ENCODE peak calls at places on chromosomes 5 and 9, in four cellular contexts. L, A, W and Y are unnamed samples.

GRCh38 chr9:124834586-124834985 is 18.7 kb upstream of the WDR38 start:
- DNase-seq in L (no peak), W (no peak), A (peak), Y (no peak)

GRCh38 chr5:38556599-38557308 is at the start of gene LIFR:
- DNase-seq in A (peak), L (peak), W (peak), Y (peak)

GRCh38 chr5:53069626-53070025 is 39.9 kb downstream of the MOCS2 start:
- DNase-seq in L (no peak), W (no peak), A (peak), Y (no peak)

GRCh38 chr5:73392775-73393174 is 55.8 kb downstream of the FOXD1 start:
- DNase-seq in W (no peak), L (no peak), A (no peak), Y (no peak)

GRCh38 chr9:92654481-92655301 is 15.2 kb downstream of the IPPK start:
- DNase-seq in W (no peak), A (no peak), L (no peak), Y (no peak)

GRCh38 chr9:37390759-37391158 is 31.7 kb upstream of the GRHPR start:
- DNase-seq in W (no peak), A (no peak), L (peak), Y (peak)

GRCh38 chr5:133356386-133357331 is 255.7 kb downstream of the FSTL4 start:
- DNase-seq in A (no peak), W (no peak), L (no peak), Y (peak)

GRCh38 chr5:15902050-15902449 is 277.5 kb downstream of the MARCHF11 start:
- DNase-seq in L (no peak), A (no peak), W (no peak), Y (no peak)

GRCh38 chr5:134594336-134594735 is 38.3 kb downstream of the SAR1B start:
- DNase-seq in L (no peak), W (no peak), A (no peak), Y (no peak)

GRCh38 chr9:94909250-94909894 is 182.9 kb downstream of the AOPEP start:
- DNase-seq in W (no peak), L (no peak), A (no peak), Y (no peak)

GRCh38 chr9:94911986-94912635 is 185.6 kb downstream of the AOPEP start:
- DNase-seq in W (no peak), A (no peak), L (peak), Y (peak)

GRCh38 chr9:94912700-94913249 is 186.3 kb downstream of the AOPEP start:
- DNase-seq in W (no peak), A (peak), L (peak), Y (peak)

GRCh38 chr9:94909965-94910730 is 183.6 kb downstream of the AOPEP start:
- DNase-seq in W (no peak), L (no peak), A (no peak), Y (no peak)

GRCh38 chr9:94911211-94911610 is 184.7 kb downstream of the AOPEP start:
- DNase-seq in A (no peak), L (no peak), W (no peak), Y (peak)
- H4K8ac ChIP-seq in A (no peak), L (no peak), W (no peak), Y (no peak)

DNA sequence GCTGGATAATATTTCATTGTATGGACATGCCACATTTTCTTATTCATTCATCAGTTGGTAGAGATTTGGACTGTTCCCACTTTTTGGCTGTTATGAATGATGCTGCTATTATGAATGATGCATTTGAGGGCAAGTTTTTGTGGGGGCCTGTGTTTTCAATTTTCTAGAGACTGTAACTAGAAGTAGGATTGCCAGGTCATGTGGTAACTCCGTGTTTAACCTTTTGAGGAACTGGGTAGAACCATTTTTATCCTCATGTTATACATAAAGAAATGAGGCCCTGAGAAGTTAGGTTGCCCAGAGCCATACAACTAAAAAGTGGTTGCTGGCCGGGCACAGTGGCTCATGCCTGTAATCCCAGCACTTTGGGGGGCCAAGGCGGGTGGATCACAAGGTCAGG is 22.4 kb upstream of the STRBP start:
- DNase-seq in A (no peak), L (no peak), W (no peak), Y (no peak)
- H4K8ac ChIP-seq in A (no peak), L (no peak), W (no peak), Y (no peak)

DNA sequence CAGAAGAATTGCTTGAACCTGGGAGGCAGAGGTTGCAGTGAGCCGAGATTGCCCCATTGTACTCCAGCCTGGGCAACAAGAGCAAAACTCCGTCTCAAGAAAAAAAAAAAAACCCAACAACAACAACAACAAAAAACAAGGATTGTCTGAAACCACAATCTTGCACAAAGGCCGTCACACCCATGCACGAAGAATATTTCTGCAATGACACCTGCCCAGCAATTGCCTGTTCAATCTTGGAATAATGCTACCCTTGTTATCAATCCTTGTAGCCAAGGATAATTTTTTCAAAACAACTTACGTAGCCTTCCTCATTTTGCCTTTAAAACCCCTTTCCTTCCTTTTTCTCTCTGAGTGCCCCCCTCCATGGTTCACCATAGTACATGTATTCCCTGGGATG is 3.7 kb upstream of the CLTB start:
- DNase-seq in A (no peak), W (no peak), L (no peak), Y (no peak)
- H4K8ac ChIP-seq in A (no peak), W (no peak), L (no peak), Y (no peak)

GRCh38 chr5:109409061-109409843 is 522 bp downstream of the PJA2 start:
- DNase-seq in A (peak), W (peak), L (peak), Y (peak)

GRCh38 chr5:109411627-109412026 is 1.9 kb upstream of the PJA2 start:
- DNase-seq in W (no peak), L (no peak), A (peak), Y (no peak)

GRCh38 chr5:109410389-109411174 is 808 bp upstream of the PJA2 start:
- DNase-seq in A (peak), W (peak), L (peak), Y (no peak)

GRCh38 chr5:109411175-109411514 is 1.4 kb upstream of the PJA2 start:
- DNase-seq in A (no peak), W (no peak), L (no peak), Y (no peak)

DNA sequence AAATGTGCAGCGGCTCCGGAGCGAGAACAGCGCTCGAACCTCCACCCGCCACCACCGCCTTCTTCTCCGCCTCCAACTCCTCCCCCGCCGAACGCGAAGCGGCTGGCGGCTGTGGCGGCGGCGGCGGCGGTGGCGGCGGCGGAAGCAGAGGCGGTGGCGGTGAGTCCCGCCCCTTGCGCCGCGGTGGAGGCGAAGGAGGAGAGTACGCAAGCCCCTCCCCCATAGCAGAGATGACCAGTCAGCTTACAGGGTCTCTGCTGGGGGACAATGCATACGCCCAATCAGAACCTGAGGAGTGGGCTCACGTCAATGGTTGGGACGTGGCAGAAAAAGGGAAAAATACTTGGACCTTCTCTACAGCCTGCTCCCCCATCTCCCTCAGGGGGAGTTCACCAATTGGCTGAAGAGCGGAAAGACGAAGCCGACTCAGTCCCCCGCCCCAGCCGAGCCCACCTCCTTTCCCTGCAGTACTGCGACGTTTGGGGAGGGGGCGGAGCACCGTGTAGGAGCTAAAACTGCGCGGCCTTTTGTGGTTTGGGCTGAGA is at the start of gene PJA2:
- DNase-seq in A (peak), W (peak), L (peak), Y (peak)
- H4K8ac ChIP-seq in A (peak), W (no peak), L (no peak), Y (peak)

GRCh38 chr9:16530669-16531461 is 339.6 kb downstream of the BNC2 start:
- DNase-seq in L (no peak), W (no peak), A (peak), Y (no peak)
- H4K8ac ChIP-seq in L (no peak), W (no peak), A (no peak), Y (no peak)

GRCh38 chr5:179294891-179295777 is 50.1 kb downstream of the ADAMTS2 start:
- DNase-seq in W (no peak), L (no peak), A (no peak), Y (no peak)
- H4K8ac ChIP-seq in W (no peak), L (no peak), A (no peak), Y (peak)

DNA sequence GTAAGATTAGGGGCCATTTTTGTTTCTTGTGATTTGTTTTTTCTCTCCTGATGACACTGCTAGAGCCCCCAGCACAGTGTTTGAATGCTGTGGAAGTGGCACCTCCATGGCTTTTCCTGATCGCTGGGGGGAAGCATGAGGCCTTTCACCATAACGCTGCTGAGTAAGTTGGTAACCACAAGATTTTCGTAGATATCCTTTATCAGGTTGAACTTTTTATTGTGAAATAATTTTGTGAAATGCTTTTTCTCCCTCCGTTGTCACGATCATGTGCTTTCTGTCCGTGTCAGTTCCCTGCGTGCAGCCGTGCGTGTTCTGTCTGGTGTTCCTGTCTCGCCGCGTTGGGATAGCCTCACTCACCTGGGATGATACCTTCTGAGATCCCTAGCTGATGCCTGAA is 59.4 kb downstream of the EHMT1 start:
- DNase-seq in L (no peak), W (no peak), A (no peak), Y (no peak)
- H4K8ac ChIP-seq in L (no peak), W (no peak), A (no peak), Y (no peak)